ENCODE peak calls at places on chromosomes 7 and 10, in five cellular contexts. Y, Z, Q, R and H are unnamed samples.

GRCh38 chr10:124416733-124417132 is 2.0 kb downstream of the OAT start:
- DNase-seq in R (no peak), Y (no peak), Z (no peak), Q (no peak), H (no peak)

GRCh38 chr7:101913876-101914275 is 96.5 kb downstream of the CUX1 start:
- DNase-seq in R (no peak), Q (no peak), Y (no peak), Z (peak), H (no peak)

GRCh38 chr7:101195884-101196283 is 5.0 kb downstream of the MOGAT3 start:
- DNase-seq in Z (no peak), R (no peak), Q (no peak), Y (no peak), H (no peak)

GRCh38 chr7:138828302-138828701 is 30.3 kb upstream of the ATP6V0A4 start:
- DNase-seq in Z (no peak), Q (no peak), Y (no peak), R (no peak), H (no peak)

GRCh38 chr7:46767071-46767470 is 814.8 kb downstream of the TNS3 start:
- DNase-seq in Y (no peak), R (no peak), Z (no peak), Q (no peak), H (no peak)

GRCh38 chr7:68833442-68833841 is 764.8 kb upstream of the AUTS2 start:
- DNase-seq in Q (no peak), Z (no peak), R (no peak), Y (no peak), H (no peak)

GRCh38 chr7:2309889-2310331 is 4.3 kb downstream of the SNX8 start:
- DNase-seq in Y (peak), R (peak), Z (peak), Q (peak), H (peak)

GRCh38 chr10:21552638-21553037 is 18.6 kb downstream of the MLLT10 start:
- DNase-seq in Y (no peak), Q (no peak), Z (no peak), R (no peak), H (no peak)

GRCh38 chr7:124155400-124156022 is 122.6 kb upstream of the TMEM229A start:
- DNase-seq in Y (peak), R (no peak), Q (no peak), Z (peak), H (no peak)

GRCh38 chr7:77542399-77542798 is 5.3 kb downstream of the PTPN12 start:
- DNase-seq in Q (no peak), R (peak), Y (no peak), Z (no peak), H (no peak)

GRCh38 chr10:97770265-97770664 is 1.5 kb downstream of the SFRP5 start:
- DNase-seq in Z (no peak), R (no peak), Q (no peak), Y (no peak), H (no peak)

GRCh38 chr7:23333671-23334246 is 34.6 kb downstream of the MALSU1 start:
- DNase-seq in R (no peak), Q (no peak), Z (peak), Y (no peak), H (no peak)

GRCh38 chr7:44223362-44224114 is 22.8 kb downstream of the YKT6 start:
- DNase-seq in R (no peak), Q (no peak), Z (no peak), Y (no peak), H (no peak)

GRCh38 chr10:95466450-95466849 is 94.7 kb downstream of the SORBS1 start:
- DNase-seq in Q (no peak), R (no peak), Y (no peak), Z (no peak), H (no peak)

GRCh38 chr7:78326189-78326588 is 527.6 kb downstream of the PHTF2 start:
- DNase-seq in Y (no peak), Q (no peak), R (peak), Z (peak), H (no peak)

GRCh38 chr7:132817844-132818427 is 241.7 kb upstream of the PLXNA4 start:
- DNase-seq in Z (peak), Q (no peak), Y (no peak), R (no peak), H (no peak)

GRCh38 chr7:149566103-149566502 is 68.5 kb upstream of the ZNF746 start:
- DNase-seq in Z (no peak), Q (no peak), R (no peak), Y (no peak), H (no peak)
- H2BK12ac ChIP-seq in Z (no peak), Q (no peak), R (no peak), Y (no peak), H (no peak)

GRCh38 chr7:31892099-31892787 is 178.0 kb downstream of the PDE1C start:
- DNase-seq in R (no peak), Z (no peak), Y (no peak), Q (no peak), H (no peak)
- H2BK12ac ChIP-seq in R (no peak), Z (peak), Y (no peak), Q (no peak), H (no peak)

DNA sequence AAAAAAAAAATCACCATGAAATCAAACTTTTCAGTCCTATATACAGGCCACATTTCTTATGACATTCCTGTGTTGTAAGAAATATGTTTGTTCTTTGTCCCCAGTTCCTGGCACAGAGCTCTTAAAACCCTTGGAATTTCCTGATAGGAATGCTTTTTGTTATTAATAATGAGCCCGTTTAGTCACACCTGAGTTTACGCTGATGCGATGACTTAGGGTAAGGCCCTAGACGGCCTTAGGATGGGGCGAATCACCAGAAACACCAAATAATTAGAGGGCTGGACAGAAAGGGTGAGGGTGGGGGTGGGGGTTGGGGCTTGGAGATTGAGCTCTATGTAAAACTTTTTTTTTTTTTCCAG is 17.5 kb downstream of the TSPAN15 start:
- DNase-seq in Y (no peak), Q (no peak), Z (no peak), R (no peak), H (no peak)
- H2BK12ac ChIP-seq in Y (no peak), Q (no peak), Z (no peak), R (no peak), H (no peak)

DNA sequence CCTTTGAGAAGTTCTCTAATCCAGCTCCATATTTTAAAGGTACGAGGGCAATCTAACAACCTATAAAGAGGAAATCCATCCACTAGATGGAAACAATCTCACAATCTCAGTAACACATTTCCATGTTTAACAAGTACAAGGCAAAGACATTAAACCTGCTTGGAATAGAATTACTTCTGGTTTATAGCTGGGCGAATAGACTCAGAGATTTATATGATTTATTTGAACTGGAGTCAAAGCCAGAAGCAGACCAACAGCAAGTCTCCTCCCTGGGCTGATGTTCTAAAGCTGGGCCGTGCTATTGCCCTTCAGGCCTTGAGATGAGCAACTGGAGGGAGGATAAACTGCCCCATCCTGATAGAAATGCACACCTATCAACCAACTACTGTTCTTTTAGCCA is 25.3 kb downstream of the SLC26A3 start:
- DNase-seq in Q (no peak), Z (no peak), R (no peak), Y (no peak), H (no peak)
- H2BK12ac ChIP-seq in Q (no peak), Z (no peak), R (no peak), Y (no peak), H (no peak)